ENCODE peak calls at places on chromosome 3, in eight cellular contexts. R, E, B, W, N, A, T and U are unnamed samples. For H3K4me1, the result is how much of the 10 kb centered on the place peaks cover.

GRCh38 chr3:167350245-167350862 is 29.7 kb downstream of the ZBBX start:
- DNase-seq in R (peak), E (peak), B (peak), W (peak), N (peak), A (no peak), T (no peak), U (no peak)

GRCh38 chr3:46692566-46692983 is 904 bp downstream of the ALS2CL start:
- DNase-seq in R (no peak), E (no peak), B (peak), W (peak), N (peak), A (peak), T (no peak), U (no peak)

GRCh38 chr3:56725175-56725574 is 42.1 kb upstream of the TASOR start:
- DNase-seq in R (no peak), E (no peak), B (no peak), W (no peak), N (no peak), A (no peak), T (no peak), U (peak)

GRCh38 chr3:53196575-53197407 is 35.8 kb downstream of the PRKCD start:
- DNase-seq in R (peak), E (peak), B (peak), W (peak), N (peak), A (no peak), T (no peak), U (peak)

GRCh38 chr3:198030125-198030524 is 70.1 kb downstream of the LMLN start:
- DNase-seq in R (no peak), E (no peak), B (no peak), W (no peak), N (no peak), A (no peak), T (no peak), U (no peak)

GRCh38 chr3:48607519-48607918 is 1.9 kb downstream of the UQCRC1 start:
- DNase-seq in R (no peak), E (no peak), B (no peak), W (no peak), N (no peak), A (no peak), T (no peak), U (no peak)

GRCh38 chr3:29215948-29216347 is 64.9 kb upstream of the RBMS3 start:
- DNase-seq in R (peak), E (no peak), B (no peak), W (peak), N (no peak), A (no peak), T (no peak), U (no peak)

GRCh38 chr3:184808021-184808420 is 3.9 kb upstream of the VPS8 start:
- DNase-seq in R (no peak), E (peak), B (peak), W (no peak), N (no peak), A (no peak), T (peak), U (no peak)

GRCh38 chr3:46119709-46120498 is 88.2 kb downstream of the CCR1 start:
- DNase-seq in R (no peak), E (no peak), B (no peak), W (no peak), N (no peak), A (no peak), T (no peak), U (no peak)

GRCh38 chr3:172329070-172329469 is 119.2 kb downstream of the GHSR start:
- DNase-seq in R (no peak), E (no peak), B (no peak), W (no peak), N (no peak), A (no peak), T (no peak), U (no peak)

GRCh38 chr3:168517514-168518071 is 421.9 kb upstream of the GOLIM4 start:
- DNase-seq in R (no peak), E (peak), B (no peak), W (peak), N (no peak), A (no peak), T (no peak), U (no peak)

GRCh38 chr3:172106989-172107388 is 67.6 kb downstream of the FNDC3B start:
- DNase-seq in R (no peak), E (no peak), B (no peak), W (no peak), N (no peak), A (no peak), T (no peak), U (peak)

GRCh38 chr3:59286791-59287531 is 237.1 kb upstream of the CFAP20DC start:
- DNase-seq in R (no peak), E (no peak), B (no peak), W (peak), N (no peak), A (no peak), T (no peak), U (no peak)

GRCh38 chr3:30751610-30752299 is 142.7 kb downstream of the GADL1 start:
- DNase-seq in R (peak), E (peak), B (peak), W (peak), N (peak), A (peak), T (no peak), U (no peak)

GRCh38 chr3:99981138-99981537 is 133.2 kb downstream of the FILIP1L start:
- DNase-seq in R (no peak), E (no peak), B (no peak), W (no peak), N (no peak), A (no peak), T (no peak), U (no peak)

GRCh38 chr3:33173103-33173502 is 45.5 kb downstream of the SUSD5 start:
- DNase-seq in R (no peak), E (no peak), B (no peak), W (no peak), N (no peak), A (no peak), T (no peak), U (no peak)

GRCh38 chr3:115397433-115397832 is 225.9 kb upstream of the GAP43 start:
- DNase-seq in R (peak), E (no peak), B (no peak), W (peak), N (peak), A (no peak), T (no peak), U (no peak)

GRCh38 chr3:12758025-12758830 is 831 bp downstream of the TMEM40 start:
- DNase-seq in R (peak), E (no peak), B (no peak), W (peak), N (peak), A (peak), T (no peak), U (no peak)

GRCh38 chr3:43773273-43774104 is 82.8 kb downstream of the ABHD5 start:
- DNase-seq in R (no peak), E (peak), B (peak), W (no peak), N (no peak), A (no peak), T (no peak), U (no peak)

GRCh38 chr3:17740703-17741102 is 1.7 kb downstream of the TBC1D5 start:
- DNase-seq in R (peak), E (peak), B (peak), W (peak), N (peak), A (no peak), T (no peak), U (no peak)

GRCh38 chr3:14123308-14124222 is 1.1 kb downstream of the CHCHD4 start:
- DNase-seq in R (no peak), E (no peak), B (no peak), W (peak), N (no peak), A (no peak), T (no peak), U (no peak)

GRCh38 chr3:116388867-116389385 is 56.4 kb downstream of the LSAMP start:
- DNase-seq in R (no peak), E (no peak), B (no peak), W (no peak), N (no peak), A (no peak), T (no peak), U (no peak)

GRCh38 chr3:13513051-13513912 is 33.2 kb downstream of the HDAC11 start:
- DNase-seq in R (no peak), E (no peak), B (no peak), W (peak), N (no peak), A (no peak), T (no peak), U (no peak)

GRCh38 chr3:149314807-149315578 is 18.4 kb downstream of the TM4SF18 start:
- DNase-seq in R (peak), E (peak), B (peak), W (peak), N (peak), A (no peak), T (no peak), U (no peak)

GRCh38 chr3:45832691-45833090 is 9.2 kb downstream of the LZTFL1 start:
- DNase-seq in R (peak), E (no peak), B (peak), W (peak), N (no peak), A (no peak), T (no peak), U (no peak)

GRCh38 chr3:13229291-13229949 is 156.2 kb upstream of the IQSEC1 start:
- DNase-seq in R (peak), E (peak), B (peak), W (peak), N (no peak), A (no peak), T (peak), U (no peak)

GRCh38 chr3:71063768-71064287 is 519.7 kb downstream of the FOXP1 start:
- DNase-seq in R (peak), E (peak), B (no peak), W (peak), N (no peak), A (no peak), T (no peak), U (no peak)

GRCh38 chr3:53996153-53996861 is 104.6 kb upstream of the SELENOK start:
- DNase-seq in R (no peak), E (no peak), B (peak), W (peak), N (no peak), A (no peak), T (no peak), U (no peak)

GRCh38 chr3:14439501-14440167 is 37.2 kb downstream of the SLC6A6 start:
- DNase-seq in R (peak), E (no peak), B (no peak), W (no peak), N (peak), A (peak), T (no peak), U (no peak)

GRCh38 chr3:183711516-183711915 is 13.9 kb downstream of the YEATS2 start:
- DNase-seq in R (no peak), E (no peak), B (no peak), W (no peak), N (no peak), A (no peak), T (no peak), U (no peak)
- H3K4me1 ChIP-seq in R (under half), E (under half), B (under half), W (under half), N (under half), A (under half), T (under half), U (under half)

GRCh38 chr3:177345973-177346503 is 148.8 kb upstream of the TBL1XR1 start:
- DNase-seq in R (no peak), E (no peak), B (no peak), W (no peak), N (no peak), A (no peak), T (no peak), U (no peak)

GRCh38 chr3:177346878-177347277 is 149.6 kb upstream of the TBL1XR1 start:
- DNase-seq in R (no peak), E (no peak), B (no peak), W (no peak), N (no peak), A (no peak), T (no peak), U (no peak)

GRCh38 chr3:177347611-177348010 is 150.3 kb upstream of the TBL1XR1 start:
- DNase-seq in R (no peak), E (no peak), B (no peak), W (no peak), N (no peak), A (no peak), T (no peak), U (no peak)

GRCh38 chr3:177343122-177343521 is 145.8 kb upstream of the TBL1XR1 start:
- DNase-seq in R (no peak), E (no peak), B (no peak), W (no peak), N (no peak), A (no peak), T (no peak), U (no peak)

DNA sequence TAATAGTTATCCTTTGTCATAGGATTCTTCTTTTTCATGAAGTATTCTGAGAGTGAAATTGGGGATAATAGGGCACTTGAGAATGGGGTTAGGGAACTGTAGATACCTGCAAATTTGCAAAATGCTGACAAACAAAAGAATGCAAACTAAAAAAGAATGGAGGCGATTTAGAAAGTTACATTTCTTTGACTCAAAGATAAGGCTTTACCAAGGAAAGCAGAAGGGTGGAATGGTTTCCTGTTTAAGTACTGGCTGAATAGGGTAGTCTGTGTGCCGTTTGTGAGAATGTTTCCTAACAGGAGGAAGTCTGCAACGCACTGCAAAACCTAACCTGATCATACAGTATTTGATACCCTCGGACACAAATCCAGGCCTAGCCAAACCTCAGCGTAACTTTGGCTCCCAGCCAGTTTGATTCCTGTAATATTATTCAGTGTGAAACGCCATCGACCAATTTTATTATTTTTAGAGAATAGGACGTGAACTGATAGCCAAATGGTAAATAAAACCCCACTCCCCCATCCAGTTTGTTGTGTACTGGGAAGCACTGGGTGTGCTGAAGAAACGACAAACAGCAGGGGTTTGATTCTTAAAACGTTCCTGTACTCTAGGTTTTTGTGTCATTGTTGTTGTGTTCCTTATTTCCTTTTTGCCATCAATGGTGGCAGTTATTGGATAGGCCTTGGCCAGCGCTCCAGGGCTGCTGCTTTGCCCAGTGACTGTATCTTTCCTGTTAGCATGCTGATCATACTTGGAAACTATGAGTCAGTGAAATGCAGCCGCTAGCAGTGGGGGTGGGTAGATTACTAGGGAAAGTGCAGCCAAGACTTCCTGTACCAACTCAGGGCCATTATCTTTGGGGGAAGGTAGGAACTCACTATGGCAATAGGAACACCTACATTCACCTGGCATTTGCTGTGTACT is 148.0 kb upstream of the TBL1XR1 start:
- DNase-seq in R (peak), E (peak), B (peak), W (peak), N (peak), A (peak), T (no peak), U (peak)
- H3K4me3 ChIP-seq in R (no peak), E (no peak), B (no peak), W (peak), N (no peak), A (no peak), T (no peak), U (no peak)

GRCh38 chr3:124291008-124291407 is 299.1 kb upstream of the ROPN1 start:
- DNase-seq in R (no peak), E (no peak), B (no peak), W (no peak), N (no peak), A (no peak), T (no peak), U (no peak)

GRCh38 chr3:124292329-124292728 is 300.4 kb upstream of the ROPN1 start:
- DNase-seq in R (no peak), E (no peak), B (peak), W (peak), N (no peak), A (no peak), T (no peak), U (no peak)

GRCh38 chr3:124283644-124284008 is 291.7 kb upstream of the ROPN1 start:
- DNase-seq in R (no peak), E (no peak), B (no peak), W (no peak), N (no peak), A (no peak), T (no peak), U (no peak)

GRCh38 chr3:124282751-124283643 is 291.1 kb upstream of the ROPN1 start:
- DNase-seq in R (no peak), E (no peak), B (no peak), W (peak), N (no peak), A (no peak), T (no peak), U (no peak)

GRCh38 chr3:124288996-124289395 is 297.1 kb upstream of the ROPN1 start:
- DNase-seq in R (no peak), E (no peak), B (no peak), W (no peak), N (no peak), A (no peak), T (no peak), U (no peak)
- H3K27ac ChIP-seq in R (no peak), E (no peak), B (no peak), W (no peak), N (no peak), A (no peak), T (no peak), U (no peak)

GRCh38 chr3:152379415-152380042 is 110.8 kb downstream of the MBNL1 start:
- DNase-seq in R (no peak), E (no peak), B (no peak), W (no peak), N (peak), A (no peak), T (no peak), U (no peak)
- H3K4me1 ChIP-seq in R (under half), E (under half), B (half or more), W (under half), N (half or more), A (under half), T (under half), U (under half)